ENCODE peak calls at places on chromosome 1, in six cellular contexts. F is KBM-7, A is renal cortical epithelial cell, T is EL, U is KG1, H is NCI-H1694 treated with DMSO at 0.1 percent for 48 hours. C is an unnamed sample.

GRCh38 chr1:35499652-35500176 is 57.5 kb downstream of the KIAA0319L start:
- DNase-seq in H (no peak), A (no peak), F (peak; percentile 31), U (no peak), T (no peak), C (no peak)

GRCh38 chr1:43395523-43395922 is 5.8 kb downstream of the SZT2 start:
- DNase-seq in A (no peak), H (no peak), F (no peak), T (no peak), U (no peak), C (no peak)

GRCh38 chr1:223233410-223234163 is 90.5 kb upstream of the TLR5 start:
- DNase-seq in H (no peak), A (peak; percentile 91), U (no peak), T (peak; percentile 80), F (no peak), C (peak; percentile 67)

GRCh38 chr1:69263982-69264381 is 303.7 kb upstream of the LRRC7 start:
- DNase-seq in U (no peak), H (peak; percentile 62), A (peak; percentile 91), T (no peak), F (no peak), C (no peak)

GRCh38 chr1:85911742-85912141 is 203.5 kb upstream of the ZNHIT6 start:
- DNase-seq in U (no peak), T (peak; percentile 3), A (peak; percentile 17), F (peak; percentile 13), H (no peak), C (peak; percentile 28)

GRCh38 chr1:114764689-114765088 is 6.9 kb upstream of the CSDE1 start:
- DNase-seq in H (no peak), U (no peak), A (no peak), T (no peak), F (no peak), C (no peak)

GRCh38 chr1:168905631-168906030 is 176.6 kb upstream of the DPT start:
- DNase-seq in U (no peak), A (no peak), F (no peak), H (no peak), T (no peak), C (no peak)

GRCh38 chr1:221620437-221621384 is 121.2 kb downstream of the DUSP10 start:
- DNase-seq in H (peak; percentile 23), F (no peak), T (peak; percentile 59), U (no peak), A (peak; percentile 73), C (peak; percentile 3)

GRCh38 chr1:245434285-245434684 is 279.5 kb downstream of the KIF26B start:
- DNase-seq in H (no peak), A (no peak), T (no peak), U (no peak), F (no peak), C (no peak)

GRCh38 chr1:912740-913301 is 10.9 kb upstream of the SAMD11 start:
- DNase-seq in F (peak; percentile 53), A (peak; percentile 70), T (no peak), U (no peak), H (no peak), C (no peak)

GRCh38 chr1:89065077-89065868 is at the start of gene GBP1:
- DNase-seq in U (peak; percentile 15), A (peak; percentile 98), F (no peak), H (no peak), T (peak; percentile 89), C (peak; percentile 94)

GRCh38 chr1:18116777-18117176 is 9.2 kb downstream of the IGSF21 start:
- DNase-seq in T (no peak), A (no peak), U (no peak), H (no peak), F (no peak), C (no peak)

GRCh38 chr1:26848947-26849774 is 13.8 kb upstream of the SFN start:
- DNase-seq in T (peak; percentile 92), F (no peak), A (peak; percentile 96), H (no peak), U (no peak), C (peak; percentile 79)

GRCh38 chr1:89608627-89609338 is 24.1 kb upstream of the LRRC8C start:
- DNase-seq in U (no peak), T (no peak), H (no peak), F (no peak), A (no peak), C (no peak)

GRCh38 chr1:10900691-10901090 is 104.2 kb upstream of the CASZ1 start:
- DNase-seq in T (no peak), F (no peak), U (no peak), A (peak; percentile 76), H (no peak), C (no peak)

GRCh38 chr1:62391369-62391971 is 45.4 kb upstream of the USP1 start:
- DNase-seq in F (peak; percentile 29), U (peak; percentile 4), A (no peak), H (peak; percentile 47), T (peak; percentile 27), C (peak; percentile 5)

GRCh38 chr1:179229214-179230140 is at the start of gene ABL2:
- DNase-seq in U (no peak), T (peak; percentile 58), H (peak; percentile 11), F (peak; percentile 60), A (no peak), C (peak; percentile 20)

GRCh38 chr1:46622341-46622740 is 5.7 kb upstream of the MOB3C start:
- DNase-seq in F (no peak), T (peak; percentile 72), A (peak; percentile 32), U (no peak), H (peak; percentile 61), C (peak; percentile 34)

GRCh38 chr1:183989078-183989577 is 48.4 kb downstream of the COLGALT2 start:
- DNase-seq in A (peak; percentile 76), T (peak; percentile 90), F (no peak), H (no peak), U (no peak), C (peak; percentile 79)

GRCh38 chr1:156177918-156178654 is 15.8 kb upstream of the SLC25A44 start:
- DNase-seq in F (peak; percentile 35), A (no peak), T (no peak), H (no peak), U (no peak), C (no peak)

GRCh38 chr1:21350132-21350885 is 60.0 kb upstream of the ECE1 start:
- DNase-seq in A (peak; percentile 60), U (no peak), F (no peak), H (no peak), T (no peak), C (no peak)